ENCODE peak calls at places on chromosomes 16 and 17, in nine cellular contexts. One of them, this sample, is unnamed.

GRCh38 chr16:89739383-89739782 is 18.0 kb downstream of the ZNF276 start:
- DNase-seq in GDM1: no peak
- DNase-seq in cardiac muscle cell: no peak
- DNase-seq in HAP-1: no peak
- DNase-seq in activated CD8-positive, alpha-beta memory T cell treated with anti-CD3 and anti-CD28 coated beads for 4 hours: no peak
- DNase-seq in dermis microvascular lymphatic vessel endothelial cell: no peak
- DNase-seq in H9: no peak
- DNase-seq in stimulated activated CD8-positive, alpha-beta memory T cell treated with anti-CD3 and anti-CD28 coated beads, Interleukin-12 subunit alpha, Interleukin-12 subunit beta, amount 100 ng/mL, for 1 hour: no peak
- DNase-seq in HuH-7.5: no peak
- DNase-seq in this sample: no peak

GRCh38 chr16:4574919-4575705 is 19.0 kb downstream of the C16orf96 start:
- DNase-seq in GDM1: peak
- DNase-seq in cardiac muscle cell: no peak
- DNase-seq in HAP-1: no peak
- DNase-seq in activated CD8-positive, alpha-beta memory T cell treated with anti-CD3 and anti-CD28 coated beads for 4 hours: no peak
- DNase-seq in dermis microvascular lymphatic vessel endothelial cell: no peak
- DNase-seq in H9: peak
- DNase-seq in stimulated activated CD8-positive, alpha-beta memory T cell treated with anti-CD3 and anti-CD28 coated beads, Interleukin-12 subunit alpha, Interleukin-12 subunit beta, amount 100 ng/mL, for 1 hour: no peak
- DNase-seq in HuH-7.5: no peak
- DNase-seq in this sample: peak

GRCh38 chr16:46991729-46992704 is 18.5 kb upstream of the DNAJA2 start:
- DNase-seq in GDM1: no peak
- DNase-seq in cardiac muscle cell: no peak
- DNase-seq in HAP-1: no peak
- DNase-seq in activated CD8-positive, alpha-beta memory T cell treated with anti-CD3 and anti-CD28 coated beads for 4 hours: no peak
- DNase-seq in dermis microvascular lymphatic vessel endothelial cell: no peak
- DNase-seq in H9: peak
- DNase-seq in stimulated activated CD8-positive, alpha-beta memory T cell treated with anti-CD3 and anti-CD28 coated beads, Interleukin-12 subunit alpha, Interleukin-12 subunit beta, amount 100 ng/mL, for 1 hour: no peak
- DNase-seq in HuH-7.5: no peak
- DNase-seq in this sample: no peak

GRCh38 chr17:15469260-15469659 is 1.8 kb upstream of the CDRT4 start:
- DNase-seq in GDM1: no peak
- DNase-seq in cardiac muscle cell: peak
- DNase-seq in HAP-1: no peak
- DNase-seq in activated CD8-positive, alpha-beta memory T cell treated with anti-CD3 and anti-CD28 coated beads for 4 hours: no peak
- DNase-seq in dermis microvascular lymphatic vessel endothelial cell: peak
- DNase-seq in H9: no peak
- DNase-seq in stimulated activated CD8-positive, alpha-beta memory T cell treated with anti-CD3 and anti-CD28 coated beads, Interleukin-12 subunit alpha, Interleukin-12 subunit beta, amount 100 ng/mL, for 1 hour: no peak
- DNase-seq in HuH-7.5: no peak
- DNase-seq in this sample: no peak

GRCh38 chr16:90005956-90006663 is 13.1 kb downstream of the DBNDD1 start:
- DNase-seq in GDM1: no peak
- DNase-seq in cardiac muscle cell: no peak
- DNase-seq in HAP-1: no peak
- DNase-seq in activated CD8-positive, alpha-beta memory T cell treated with anti-CD3 and anti-CD28 coated beads for 4 hours: no peak
- DNase-seq in dermis microvascular lymphatic vessel endothelial cell: no peak
- DNase-seq in H9: no peak
- DNase-seq in stimulated activated CD8-positive, alpha-beta memory T cell treated with anti-CD3 and anti-CD28 coated beads, Interleukin-12 subunit alpha, Interleukin-12 subunit beta, amount 100 ng/mL, for 1 hour: no peak
- DNase-seq in HuH-7.5: no peak
- DNase-seq in this sample: no peak

GRCh38 chr16:64893386-64893785 is 228.5 kb downstream of the CDH11 start:
- DNase-seq in GDM1: no peak
- DNase-seq in cardiac muscle cell: no peak
- DNase-seq in HAP-1: no peak
- DNase-seq in activated CD8-positive, alpha-beta memory T cell treated with anti-CD3 and anti-CD28 coated beads for 4 hours: no peak
- DNase-seq in dermis microvascular lymphatic vessel endothelial cell: no peak
- DNase-seq in H9: no peak
- DNase-seq in stimulated activated CD8-positive, alpha-beta memory T cell treated with anti-CD3 and anti-CD28 coated beads, Interleukin-12 subunit alpha, Interleukin-12 subunit beta, amount 100 ng/mL, for 1 hour: no peak
- DNase-seq in HuH-7.5: no peak
- DNase-seq in this sample: no peak

GRCh38 chr17:78342438-78343098 is 17.3 kb downstream of the SOCS3 start:
- DNase-seq in GDM1: no peak
- DNase-seq in cardiac muscle cell: peak
- DNase-seq in HAP-1: no peak
- DNase-seq in activated CD8-positive, alpha-beta memory T cell treated with anti-CD3 and anti-CD28 coated beads for 4 hours: no peak
- DNase-seq in dermis microvascular lymphatic vessel endothelial cell: no peak
- DNase-seq in H9: peak
- DNase-seq in stimulated activated CD8-positive, alpha-beta memory T cell treated with anti-CD3 and anti-CD28 coated beads, Interleukin-12 subunit alpha, Interleukin-12 subunit beta, amount 100 ng/mL, for 1 hour: no peak
- DNase-seq in HuH-7.5: no peak
- DNase-seq in this sample: no peak

GRCh38 chr16:83967838-83968482 is at the start of gene NECAB2:
- DNase-seq in GDM1: no peak
- DNase-seq in cardiac muscle cell: peak
- DNase-seq in HAP-1: no peak
- DNase-seq in activated CD8-positive, alpha-beta memory T cell treated with anti-CD3 and anti-CD28 coated beads for 4 hours: no peak
- DNase-seq in dermis microvascular lymphatic vessel endothelial cell: no peak
- DNase-seq in H9: no peak
- DNase-seq in stimulated activated CD8-positive, alpha-beta memory T cell treated with anti-CD3 and anti-CD28 coated beads, Interleukin-12 subunit alpha, Interleukin-12 subunit beta, amount 100 ng/mL, for 1 hour: no peak
- DNase-seq in HuH-7.5: peak
- DNase-seq in this sample: no peak

GRCh38 chr17:68592667-68593330 is 8.4 kb downstream of the FAM20A start:
- DNase-seq in GDM1: no peak
- DNase-seq in cardiac muscle cell: no peak
- DNase-seq in HAP-1: no peak
- DNase-seq in activated CD8-positive, alpha-beta memory T cell treated with anti-CD3 and anti-CD28 coated beads for 4 hours: no peak
- DNase-seq in dermis microvascular lymphatic vessel endothelial cell: no peak
- DNase-seq in H9: peak
- DNase-seq in stimulated activated CD8-positive, alpha-beta memory T cell treated with anti-CD3 and anti-CD28 coated beads, Interleukin-12 subunit alpha, Interleukin-12 subunit beta, amount 100 ng/mL, for 1 hour: no peak
- DNase-seq in HuH-7.5: no peak
- DNase-seq in this sample: no peak

GRCh38 chr17:66492500-66493123 is 190.2 kb downstream of the PRKCA start:
- DNase-seq in GDM1: no peak
- DNase-seq in cardiac muscle cell: peak
- DNase-seq in HAP-1: no peak
- DNase-seq in activated CD8-positive, alpha-beta memory T cell treated with anti-CD3 and anti-CD28 coated beads for 4 hours: no peak
- DNase-seq in dermis microvascular lymphatic vessel endothelial cell: no peak
- DNase-seq in H9: peak
- DNase-seq in stimulated activated CD8-positive, alpha-beta memory T cell treated with anti-CD3 and anti-CD28 coated beads, Interleukin-12 subunit alpha, Interleukin-12 subunit beta, amount 100 ng/mL, for 1 hour: no peak
- DNase-seq in HuH-7.5: no peak
- DNase-seq in this sample: no peak

GRCh38 chr17:32871736-32872135 is 5.2 kb downstream of the MYO1D start:
- DNase-seq in GDM1: peak
- DNase-seq in cardiac muscle cell: no peak
- DNase-seq in HAP-1: no peak
- DNase-seq in activated CD8-positive, alpha-beta memory T cell treated with anti-CD3 and anti-CD28 coated beads for 4 hours: no peak
- DNase-seq in dermis microvascular lymphatic vessel endothelial cell: no peak
- DNase-seq in H9: no peak
- DNase-seq in stimulated activated CD8-positive, alpha-beta memory T cell treated with anti-CD3 and anti-CD28 coated beads, Interleukin-12 subunit alpha, Interleukin-12 subunit beta, amount 100 ng/mL, for 1 hour: no peak
- DNase-seq in HuH-7.5: no peak
- DNase-seq in this sample: no peak

GRCh38 chr17:21286066-21286770 is 1.7 kb downstream of the MAP2K3 start:
- DNase-seq in GDM1: no peak
- DNase-seq in cardiac muscle cell: peak
- DNase-seq in HAP-1: peak
- DNase-seq in activated CD8-positive, alpha-beta memory T cell treated with anti-CD3 and anti-CD28 coated beads for 4 hours: no peak
- DNase-seq in dermis microvascular lymphatic vessel endothelial cell: peak
- DNase-seq in H9: no peak
- DNase-seq in stimulated activated CD8-positive, alpha-beta memory T cell treated with anti-CD3 and anti-CD28 coated beads, Interleukin-12 subunit alpha, Interleukin-12 subunit beta, amount 100 ng/mL, for 1 hour: no peak
- DNase-seq in HuH-7.5: peak
- DNase-seq in this sample: no peak

GRCh38 chr16:74309789-74310781 is 13.5 kb downstream of the PSMD7 start:
- DNase-seq in GDM1: no peak
- DNase-seq in cardiac muscle cell: peak
- DNase-seq in HAP-1: peak
- DNase-seq in activated CD8-positive, alpha-beta memory T cell treated with anti-CD3 and anti-CD28 coated beads for 4 hours: no peak
- DNase-seq in dermis microvascular lymphatic vessel endothelial cell: peak
- DNase-seq in H9: no peak
- DNase-seq in stimulated activated CD8-positive, alpha-beta memory T cell treated with anti-CD3 and anti-CD28 coated beads, Interleukin-12 subunit alpha, Interleukin-12 subunit beta, amount 100 ng/mL, for 1 hour: no peak
- DNase-seq in HuH-7.5: peak
- DNase-seq in this sample: peak

GRCh38 chr17:77312786-77313599 is 172.2 kb downstream of the SEC14L1 start:
- DNase-seq in GDM1: no peak
- DNase-seq in cardiac muscle cell: peak
- DNase-seq in HAP-1: no peak
- DNase-seq in activated CD8-positive, alpha-beta memory T cell treated with anti-CD3 and anti-CD28 coated beads for 4 hours: no peak
- DNase-seq in dermis microvascular lymphatic vessel endothelial cell: no peak
- DNase-seq in H9: no peak
- DNase-seq in stimulated activated CD8-positive, alpha-beta memory T cell treated with anti-CD3 and anti-CD28 coated beads, Interleukin-12 subunit alpha, Interleukin-12 subunit beta, amount 100 ng/mL, for 1 hour: no peak
- DNase-seq in HuH-7.5: peak
- DNase-seq in this sample: no peak

GRCh38 chr17:10305336-10306096 is 67.3 kb downstream of the MYH13 start:
- DNase-seq in GDM1: no peak
- DNase-seq in cardiac muscle cell: no peak
- DNase-seq in HAP-1: no peak
- DNase-seq in activated CD8-positive, alpha-beta memory T cell treated with anti-CD3 and anti-CD28 coated beads for 4 hours: no peak
- DNase-seq in dermis microvascular lymphatic vessel endothelial cell: no peak
- DNase-seq in H9: no peak
- DNase-seq in stimulated activated CD8-positive, alpha-beta memory T cell treated with anti-CD3 and anti-CD28 coated beads, Interleukin-12 subunit alpha, Interleukin-12 subunit beta, amount 100 ng/mL, for 1 hour: no peak
- DNase-seq in HuH-7.5: no peak
- DNase-seq in this sample: no peak

GRCh38 chr16:20300312-20301097 is 26.8 kb downstream of the GP2 start:
- DNase-seq in GDM1: peak
- DNase-seq in cardiac muscle cell: peak
- DNase-seq in HAP-1: peak
- DNase-seq in activated CD8-positive, alpha-beta memory T cell treated with anti-CD3 and anti-CD28 coated beads for 4 hours: no peak
- DNase-seq in dermis microvascular lymphatic vessel endothelial cell: peak
- DNase-seq in H9: peak
- DNase-seq in stimulated activated CD8-positive, alpha-beta memory T cell treated with anti-CD3 and anti-CD28 coated beads, Interleukin-12 subunit alpha, Interleukin-12 subunit beta, amount 100 ng/mL, for 1 hour: no peak
- DNase-seq in HuH-7.5: peak
- DNase-seq in this sample: no peak

GRCh38 chr16:70522216-70523000 is 946 bp downstream of the COG4 start:
- DNase-seq in GDM1: no peak
- DNase-seq in cardiac muscle cell: no peak
- DNase-seq in HAP-1: no peak
- DNase-seq in activated CD8-positive, alpha-beta memory T cell treated with anti-CD3 and anti-CD28 coated beads for 4 hours: no peak
- DNase-seq in dermis microvascular lymphatic vessel endothelial cell: no peak
- DNase-seq in H9: no peak
- DNase-seq in stimulated activated CD8-positive, alpha-beta memory T cell treated with anti-CD3 and anti-CD28 coated beads, Interleukin-12 subunit alpha, Interleukin-12 subunit beta, amount 100 ng/mL, for 1 hour: no peak
- DNase-seq in HuH-7.5: no peak
- DNase-seq in this sample: no peak

GRCh38 chr17:10775058-10775457 is 28.8 kb downstream of the TMEM238L start:
- DNase-seq in GDM1: no peak
- DNase-seq in cardiac muscle cell: no peak
- DNase-seq in HAP-1: no peak
- DNase-seq in activated CD8-positive, alpha-beta memory T cell treated with anti-CD3 and anti-CD28 coated beads for 4 hours: no peak
- DNase-seq in dermis microvascular lymphatic vessel endothelial cell: no peak
- DNase-seq in H9: no peak
- DNase-seq in stimulated activated CD8-positive, alpha-beta memory T cell treated with anti-CD3 and anti-CD28 coated beads, Interleukin-12 subunit alpha, Interleukin-12 subunit beta, amount 100 ng/mL, for 1 hour: no peak
- DNase-seq in HuH-7.5: no peak
- DNase-seq in this sample: no peak

GRCh38 chr16:3454631-3455147 is 11.2 kb downstream of the NAA60 start:
- DNase-seq in GDM1: no peak
- DNase-seq in cardiac muscle cell: no peak
- DNase-seq in HAP-1: no peak
- DNase-seq in activated CD8-positive, alpha-beta memory T cell treated with anti-CD3 and anti-CD28 coated beads for 4 hours: no peak
- DNase-seq in dermis microvascular lymphatic vessel endothelial cell: no peak
- DNase-seq in H9: no peak
- DNase-seq in stimulated activated CD8-positive, alpha-beta memory T cell treated with anti-CD3 and anti-CD28 coated beads, Interleukin-12 subunit alpha, Interleukin-12 subunit beta, amount 100 ng/mL, for 1 hour: no peak
- DNase-seq in HuH-7.5: no peak
- DNase-seq in this sample: no peak

GRCh38 chr16:3017806-3018506 is at the start of gene CLDN6:
- DNase-seq in GDM1: no peak
- DNase-seq in cardiac muscle cell: no peak
- DNase-seq in HAP-1: no peak
- DNase-seq in activated CD8-positive, alpha-beta memory T cell treated with anti-CD3 and anti-CD28 coated beads for 4 hours: no peak
- DNase-seq in dermis microvascular lymphatic vessel endothelial cell: no peak
- DNase-seq in H9: peak
- DNase-seq in stimulated activated CD8-positive, alpha-beta memory T cell treated with anti-CD3 and anti-CD28 coated beads, Interleukin-12 subunit alpha, Interleukin-12 subunit beta, amount 100 ng/mL, for 1 hour: no peak
- DNase-seq in HuH-7.5: peak
- DNase-seq in this sample: no peak

GRCh38 chr17:59627770-59628171 is 8.1 kb downstream of the CLTC start:
- DNase-seq in GDM1: no peak
- DNase-seq in cardiac muscle cell: no peak
- DNase-seq in HAP-1: no peak
- DNase-seq in activated CD8-positive, alpha-beta memory T cell treated with anti-CD3 and anti-CD28 coated beads for 4 hours: no peak
- DNase-seq in dermis microvascular lymphatic vessel endothelial cell: no peak
- DNase-seq in H9: no peak
- DNase-seq in stimulated activated CD8-positive, alpha-beta memory T cell treated with anti-CD3 and anti-CD28 coated beads, Interleukin-12 subunit alpha, Interleukin-12 subunit beta, amount 100 ng/mL, for 1 hour: no peak
- DNase-seq in HuH-7.5: no peak
- DNase-seq in this sample: no peak

GRCh38 chr17:29379084-29379811 is 10.9 kb upstream of the TAOK1 start:
- DNase-seq in GDM1: no peak
- DNase-seq in cardiac muscle cell: peak
- DNase-seq in HAP-1: no peak
- DNase-seq in activated CD8-positive, alpha-beta memory T cell treated with anti-CD3 and anti-CD28 coated beads for 4 hours: no peak
- DNase-seq in dermis microvascular lymphatic vessel endothelial cell: peak
- DNase-seq in H9: no peak
- DNase-seq in stimulated activated CD8-positive, alpha-beta memory T cell treated with anti-CD3 and anti-CD28 coated beads, Interleukin-12 subunit alpha, Interleukin-12 subunit beta, amount 100 ng/mL, for 1 hour: no peak
- DNase-seq in HuH-7.5: no peak
- DNase-seq in this sample: no peak

GRCh38 chr16:77944631-77945030 is 77.7 kb upstream of the CLEC3A start:
- DNase-seq in GDM1: no peak
- DNase-seq in cardiac muscle cell: no peak
- DNase-seq in HAP-1: no peak
- DNase-seq in activated CD8-positive, alpha-beta memory T cell treated with anti-CD3 and anti-CD28 coated beads for 4 hours: no peak
- DNase-seq in dermis microvascular lymphatic vessel endothelial cell: no peak
- DNase-seq in H9: no peak
- DNase-seq in stimulated activated CD8-positive, alpha-beta memory T cell treated with anti-CD3 and anti-CD28 coated beads, Interleukin-12 subunit alpha, Interleukin-12 subunit beta, amount 100 ng/mL, for 1 hour: no peak
- DNase-seq in HuH-7.5: no peak
- DNase-seq in this sample: no peak

GRCh38 chr17:55284001-55284884 is 19.5 kb downstream of the HLF start:
- DNase-seq in GDM1: no peak
- DNase-seq in cardiac muscle cell: no peak
- DNase-seq in HAP-1: no peak
- DNase-seq in activated CD8-positive, alpha-beta memory T cell treated with anti-CD3 and anti-CD28 coated beads for 4 hours: no peak
- DNase-seq in dermis microvascular lymphatic vessel endothelial cell: no peak
- DNase-seq in H9: no peak
- DNase-seq in stimulated activated CD8-positive, alpha-beta memory T cell treated with anti-CD3 and anti-CD28 coated beads, Interleukin-12 subunit alpha, Interleukin-12 subunit beta, amount 100 ng/mL, for 1 hour: no peak
- DNase-seq in HuH-7.5: no peak
- DNase-seq in this sample: no peak

GRCh38 chr17:7307686-7308624 is 527 bp downstream of the EIF5A start:
- DNase-seq in GDM1: peak
- DNase-seq in cardiac muscle cell: peak
- DNase-seq in HAP-1: no peak
- DNase-seq in activated CD8-positive, alpha-beta memory T cell treated with anti-CD3 and anti-CD28 coated beads for 4 hours: no peak
- DNase-seq in dermis microvascular lymphatic vessel endothelial cell: no peak
- DNase-seq in H9: peak
- DNase-seq in stimulated activated CD8-positive, alpha-beta memory T cell treated with anti-CD3 and anti-CD28 coated beads, Interleukin-12 subunit alpha, Interleukin-12 subunit beta, amount 100 ng/mL, for 1 hour: no peak
- DNase-seq in HuH-7.5: no peak
- DNase-seq in this sample: no peak

GRCh38 chr17:50206604-50207293 is 5.3 kb upstream of the COL1A1 start:
- DNase-seq in GDM1: no peak
- DNase-seq in cardiac muscle cell: peak
- DNase-seq in HAP-1: no peak
- DNase-seq in activated CD8-positive, alpha-beta memory T cell treated with anti-CD3 and anti-CD28 coated beads for 4 hours: no peak
- DNase-seq in dermis microvascular lymphatic vessel endothelial cell: no peak
- DNase-seq in H9: peak
- DNase-seq in stimulated activated CD8-positive, alpha-beta memory T cell treated with anti-CD3 and anti-CD28 coated beads, Interleukin-12 subunit alpha, Interleukin-12 subunit beta, amount 100 ng/mL, for 1 hour: no peak
- DNase-seq in HuH-7.5: no peak
- DNase-seq in this sample: no peak

GRCh38 chr17:82882715-82883446 is 43.1 kb upstream of the ZNF750 start:
- DNase-seq in GDM1: no peak
- DNase-seq in cardiac muscle cell: no peak
- DNase-seq in HAP-1: no peak
- DNase-seq in activated CD8-positive, alpha-beta memory T cell treated with anti-CD3 and anti-CD28 coated beads for 4 hours: peak
- DNase-seq in dermis microvascular lymphatic vessel endothelial cell: no peak
- DNase-seq in H9: no peak
- DNase-seq in stimulated activated CD8-positive, alpha-beta memory T cell treated with anti-CD3 and anti-CD28 coated beads, Interleukin-12 subunit alpha, Interleukin-12 subunit beta, amount 100 ng/mL, for 1 hour: peak
- DNase-seq in HuH-7.5: no peak
- DNase-seq in this sample: no peak

GRCh38 chr17:60759756-60760155 is 82.1 kb downstream of the BCAS3 start:
- DNase-seq in GDM1: no peak
- DNase-seq in cardiac muscle cell: no peak
- DNase-seq in HAP-1: no peak
- DNase-seq in activated CD8-positive, alpha-beta memory T cell treated with anti-CD3 and anti-CD28 coated beads for 4 hours: no peak
- DNase-seq in dermis microvascular lymphatic vessel endothelial cell: no peak
- DNase-seq in H9: no peak
- DNase-seq in stimulated activated CD8-positive, alpha-beta memory T cell treated with anti-CD3 and anti-CD28 coated beads, Interleukin-12 subunit alpha, Interleukin-12 subunit beta, amount 100 ng/mL, for 1 hour: no peak
- DNase-seq in HuH-7.5: no peak
- DNase-seq in this sample: no peak

GRCh38 chr17:2025220-2025621 is at the start of gene RTN4RL1:
- DNase-seq in GDM1: peak
- DNase-seq in cardiac muscle cell: peak
- DNase-seq in HAP-1: peak
- DNase-seq in activated CD8-positive, alpha-beta memory T cell treated with anti-CD3 and anti-CD28 coated beads for 4 hours: peak
- DNase-seq in dermis microvascular lymphatic vessel endothelial cell: no peak
- DNase-seq in H9: peak
- DNase-seq in stimulated activated CD8-positive, alpha-beta memory T cell treated with anti-CD3 and anti-CD28 coated beads, Interleukin-12 subunit alpha, Interleukin-12 subunit beta, amount 100 ng/mL, for 1 hour: peak
- DNase-seq in HuH-7.5: peak
- DNase-seq in this sample: no peak

GRCh38 chr16:1983053-1983543 is 895 bp upstream of the GFER start:
- DNase-seq in GDM1: no peak
- DNase-seq in cardiac muscle cell: no peak
- DNase-seq in HAP-1: no peak
- DNase-seq in activated CD8-positive, alpha-beta memory T cell treated with anti-CD3 and anti-CD28 coated beads for 4 hours: no peak
- DNase-seq in dermis microvascular lymphatic vessel endothelial cell: no peak
- DNase-seq in H9: no peak
- DNase-seq in stimulated activated CD8-positive, alpha-beta memory T cell treated with anti-CD3 and anti-CD28 coated beads, Interleukin-12 subunit alpha, Interleukin-12 subunit beta, amount 100 ng/mL, for 1 hour: no peak
- DNase-seq in HuH-7.5: no peak
- DNase-seq in this sample: no peak

GRCh38 chr17:65855245-65855644 is 293.8 kb upstream of the AXIN2 start:
- DNase-seq in GDM1: no peak
- DNase-seq in cardiac muscle cell: peak
- DNase-seq in HAP-1: no peak
- DNase-seq in activated CD8-positive, alpha-beta memory T cell treated with anti-CD3 and anti-CD28 coated beads for 4 hours: no peak
- DNase-seq in dermis microvascular lymphatic vessel endothelial cell: no peak
- DNase-seq in H9: no peak
- DNase-seq in stimulated activated CD8-positive, alpha-beta memory T cell treated with anti-CD3 and anti-CD28 coated beads, Interleukin-12 subunit alpha, Interleukin-12 subunit beta, amount 100 ng/mL, for 1 hour: no peak
- DNase-seq in HuH-7.5: no peak
- DNase-seq in this sample: no peak